ENCODE peak calls at places on chromosomes 12 and 14, in four cellular contexts. One of them, this sample, is unnamed.

GRCh38 chr14:22538671-22539228 is 50.3 kb downstream of the DAD1 start:
- DNase-seq in Caki2: no peak
- DNase-seq in HuH-7.5: no peak
- DNase-seq in renal cortical epithelial cell: no peak
- DNase-seq in this sample: no peak

GRCh38 chr14:67940894-67941455 is 121.4 kb downstream of the RAD51B start:
- DNase-seq in Caki2: peak; percentile 91
- DNase-seq in HuH-7.5: no peak
- DNase-seq in renal cortical epithelial cell: peak; percentile 93
- DNase-seq in this sample: no peak

GRCh38 chr12:95212576-95212975 is 4.7 kb downstream of the FGD6 start:
- DNase-seq in Caki2: no peak
- DNase-seq in HuH-7.5: no peak
- DNase-seq in renal cortical epithelial cell: no peak
- DNase-seq in this sample: no peak

GRCh38 chr14:105939810-105940508 is 413.6 kb downstream of the TMEM121 start:
- DNase-seq in Caki2: no peak
- DNase-seq in HuH-7.5: no peak
- DNase-seq in renal cortical epithelial cell: no peak
- DNase-seq in this sample: no peak

GRCh38 chr12:25151476-25151875 is 43.5 kb downstream of the DNAI7 start:
- DNase-seq in Caki2: peak; percentile 88
- DNase-seq in HuH-7.5: no peak
- DNase-seq in renal cortical epithelial cell: peak; percentile 94
- DNase-seq in this sample: no peak

GRCh38 chr14:92511472-92512247 is 1.9 kb upstream of the RIN3 start:
- DNase-seq in Caki2: peak; percentile 69
- DNase-seq in HuH-7.5: no peak
- DNase-seq in renal cortical epithelial cell: peak; percentile 97
- DNase-seq in this sample: no peak

GRCh38 chr14:57559561-57559960 is 65.9 kb upstream of the CCDC198 start:
- DNase-seq in Caki2: peak; percentile 31
- DNase-seq in HuH-7.5: no peak
- DNase-seq in renal cortical epithelial cell: peak; percentile 60
- DNase-seq in this sample: no peak

GRCh38 chr12:68871899-68872298 is 61.1 kb downstream of the CPM start:
- DNase-seq in Caki2: no peak
- DNase-seq in HuH-7.5: no peak
- DNase-seq in renal cortical epithelial cell: no peak
- DNase-seq in this sample: no peak

GRCh38 chr12:120532701-120533238 is 1.4 kb upstream of the RNF10 start:
- DNase-seq in Caki2: no peak
- DNase-seq in HuH-7.5: no peak
- DNase-seq in renal cortical epithelial cell: no peak
- DNase-seq in this sample: no peak

GRCh38 chr12:5944688-5945070 is 380 bp downstream of the ANO2 start:
- DNase-seq in Caki2: no peak
- DNase-seq in HuH-7.5: no peak
- DNase-seq in renal cortical epithelial cell: no peak
- DNase-seq in this sample: no peak

GRCh38 chr14:65864993-65865392 is 452.5 kb downstream of the FUT8 start:
- DNase-seq in Caki2: no peak
- DNase-seq in HuH-7.5: no peak
- DNase-seq in renal cortical epithelial cell: no peak
- DNase-seq in this sample: no peak

GRCh38 chr14:24851406-24851805 is 198.5 kb downstream of the STXBP6 start:
- DNase-seq in Caki2: no peak
- DNase-seq in HuH-7.5: no peak
- DNase-seq in renal cortical epithelial cell: no peak
- DNase-seq in this sample: no peak

GRCh38 chr14:91246051-91246852 is 1.7 kb upstream of the GPR68 start:
- DNase-seq in Caki2: no peak
- DNase-seq in HuH-7.5: no peak
- DNase-seq in renal cortical epithelial cell: no peak
- DNase-seq in this sample: no peak

GRCh38 chr12:9707356-9707755 is 25.5 kb downstream of the CLECL1 start:
- DNase-seq in Caki2: no peak
- DNase-seq in HuH-7.5: no peak
- DNase-seq in renal cortical epithelial cell: no peak
- DNase-seq in this sample: no peak

GRCh38 chr14:37583358-37584210 is 11.5 kb downstream of the FOXA1 start:
- DNase-seq in Caki2: no peak
- DNase-seq in HuH-7.5: no peak
- DNase-seq in renal cortical epithelial cell: no peak
- DNase-seq in this sample: peak; percentile 92

GRCh38 chr14:53391156-53391555 is 238.0 kb upstream of the DDHD1 start:
- DNase-seq in Caki2: no peak
- DNase-seq in HuH-7.5: no peak
- DNase-seq in renal cortical epithelial cell: peak; percentile 31
- DNase-seq in this sample: no peak

GRCh38 chr12:86663691-86664090 is 407.5 kb upstream of the MGAT4C start:
- DNase-seq in Caki2: no peak
- DNase-seq in HuH-7.5: no peak
- DNase-seq in renal cortical epithelial cell: peak; percentile 50
- DNase-seq in this sample: no peak

GRCh38 chr12:50537538-50537919 is 32.7 kb downstream of the DIP2B start:
- DNase-seq in Caki2: peak; percentile 80
- DNase-seq in HuH-7.5: no peak
- DNase-seq in renal cortical epithelial cell: peak; percentile 78
- DNase-seq in this sample: no peak

GRCh38 chr14:94992046-94992445 is 165.3 kb downstream of the DICER1 start:
- DNase-seq in Caki2: no peak
- DNase-seq in HuH-7.5: no peak
- DNase-seq in renal cortical epithelial cell: peak; percentile 63
- DNase-seq in this sample: no peak

GRCh38 chr14:65745396-65746190 is 333.1 kb downstream of the FUT8 start:
- DNase-seq in Caki2: no peak
- DNase-seq in HuH-7.5: no peak
- DNase-seq in renal cortical epithelial cell: peak; percentile 54
- DNase-seq in this sample: no peak

GRCh38 chr14:36019126-36019525 is 157.4 kb downstream of the PTCSC3 start:
- DNase-seq in Caki2: no peak
- DNase-seq in HuH-7.5: no peak
- DNase-seq in renal cortical epithelial cell: no peak
- DNase-seq in this sample: no peak

GRCh38 chr14:73428354-73428824 is 30.0 kb downstream of the NUMB start:
- DNase-seq in Caki2: no peak
- DNase-seq in HuH-7.5: no peak
- DNase-seq in renal cortical epithelial cell: peak; percentile 85
- DNase-seq in this sample: peak; percentile 42

This sample was measured in Caco-2.